ENCODE peak calls at places on chromosome 9, in nine cellular contexts. X is K562, L is H9, U is mucosa of descending colon, J is omental fat pad, T is Calu3, C is A549, O is dorsolateral prefrontal cortex, G is fibroblast of mammary gland. V is an unnamed sample.

GRCh38 chr9:82604947-82605656 is 457.8 kb downstream of the RASEF start:
- DNase-seq in X (no peak), L (no peak), U (no peak), J (no peak), T (no peak), C (no peak), O (no peak), G (no peak), V (no peak)

GRCh38 chr9:14066815-14067214 is 247.1 kb downstream of the NFIB start:
- DNase-seq in X (no peak), L (no peak), U (no peak), J (no peak), T (no peak), C (no peak), O (no peak), G (no peak), V (no peak)

GRCh38 chr9:133715866-133716563 is 22.1 kb downstream of the SARDH start:
- DNase-seq in X (peak), L (peak), U (no peak), J (no peak), T (no peak), C (no peak), O (no peak), G (peak), V (peak)

GRCh38 chr9:126472446-126472845 is 141.3 kb upstream of the LMX1B start:
- DNase-seq in X (no peak), L (no peak), U (no peak), J (no peak), T (no peak), C (no peak), O (no peak), G (no peak), V (no peak)

GRCh38 chr9:83020864-83021263 is 42.1 kb downstream of the RASEF start:
- DNase-seq in X (no peak), L (no peak), U (no peak), J (no peak), T (no peak), C (no peak), O (no peak), G (no peak), V (no peak)

GRCh38 chr9:80664327-80665210 is 1024.8 kb downstream of the TLE1 start:
- DNase-seq in X (no peak), L (no peak), U (no peak), J (no peak), T (no peak), C (peak), O (no peak), G (peak), V (no peak)

GRCh38 chr9:80175286-80175906 is 603.6 kb downstream of the TLE4 start:
- DNase-seq in X (peak), L (no peak), U (peak), J (no peak), T (peak), C (peak), O (no peak), G (peak), V (no peak)

GRCh38 chr9:83342731-83343130 is 195.5 kb downstream of the FRMD3 start:
- DNase-seq in X (no peak), L (no peak), U (no peak), J (no peak), T (no peak), C (no peak), O (no peak), G (no peak), V (no peak)

GRCh38 chr9:78101247-78101646 is 69.6 kb upstream of the GNAQ start:
- DNase-seq in X (no peak), L (no peak), U (no peak), J (no peak), T (no peak), C (no peak), O (no peak), G (no peak), V (no peak)

GRCh38 chr9:135732569-135733257 is 30.7 kb downstream of the KCNT1 start:
- DNase-seq in X (no peak), L (no peak), U (no peak), J (no peak), T (no peak), C (no peak), O (no peak), G (no peak), V (no peak)

GRCh38 chr9:135474915-135475314 is 4.7 kb upstream of the PPP1R26 start:
- DNase-seq in X (peak), L (peak), U (peak), J (no peak), T (no peak), C (peak), O (peak), G (no peak), V (peak)

GRCh38 chr9:86966852-86967511 is 19.7 kb upstream of the GAS1 start:
- DNase-seq in X (no peak), L (no peak), U (no peak), J (no peak), T (no peak), C (no peak), O (no peak), G (peak), V (no peak)

GRCh38 chr9:120477534-120478001 is 102.4 kb downstream of the CDK5RAP2 start:
- DNase-seq in X (peak), L (peak), U (peak), J (peak), T (peak), C (peak), O (peak), G (peak), V (peak)

GRCh38 chr9:5554254-5554653 is 43.9 kb downstream of the PDCD1LG2 start:
- DNase-seq in X (no peak), L (no peak), U (no peak), J (no peak), T (no peak), C (no peak), O (no peak), G (no peak), V (no peak)

GRCh38 chr9:130118841-130119520 is 53.2 kb upstream of the NCS1 start:
- DNase-seq in X (no peak), L (peak), U (no peak), J (no peak), T (no peak), C (no peak), O (no peak), G (peak), V (no peak)

GRCh38 chr9:127778280-127779135 is at the start of gene SH2D3C:
- DNase-seq in X (peak), L (no peak), U (peak), J (no peak), T (no peak), C (no peak), O (no peak), G (peak), V (no peak)

GRCh38 chr9:101737705-101738565 is 512 bp downstream of the GRIN3A start:
- DNase-seq in X (no peak), L (peak), U (peak), J (no peak), T (peak), C (peak), O (no peak), G (no peak), V (peak)

GRCh38 chr9:90105793-90106192 is 501.0 kb downstream of the GADD45G start:
- DNase-seq in X (no peak), L (no peak), U (no peak), J (no peak), T (no peak), C (no peak), O (no peak), G (no peak), V (no peak)

GRCh38 chr9:128115187-128116103 is 12.1 kb downstream of the PTGES2 start:
- DNase-seq in X (peak), L (no peak), U (peak), J (no peak), T (peak), C (no peak), O (no peak), G (no peak), V (no peak)

GRCh38 chr9:33032292-33032691 is 7.2 kb downstream of the DNAJA1 start:
- DNase-seq in X (no peak), L (no peak), U (no peak), J (no peak), T (no peak), C (no peak), O (no peak), G (no peak), V (no peak)

GRCh38 chr9:136342191-136343120 is 15.1 kb downstream of the GPSM1 start:
- DNase-seq in X (peak), L (peak), U (peak), J (peak), T (peak), C (no peak), O (peak), G (peak), V (peak)

GRCh38 chr9:84139296-84140100 is 158.9 kb downstream of the RMI1 start:
- DNase-seq in X (no peak), L (no peak), U (peak), J (no peak), T (no peak), C (no peak), O (no peak), G (peak), V (no peak)

GRCh38 chr9:16640649-16641048 is 229.8 kb downstream of the BNC2 start:
- DNase-seq in X (no peak), L (no peak), U (no peak), J (no peak), T (no peak), C (no peak), O (no peak), G (no peak), V (no peak)

GRCh38 chr9:124373386-124373785 is 41.9 kb downstream of the PSMB7 start:
- DNase-seq in X (no peak), L (no peak), U (no peak), J (no peak), T (no peak), C (no peak), O (no peak), G (no peak), V (no peak)

GRCh38 chr9:127931092-127931881 is 710 bp upstream of the PIP5KL1 start:
- DNase-seq in X (peak), L (peak), U (no peak), J (no peak), T (no peak), C (peak), O (no peak), G (peak), V (no peak)

GRCh38 chr9:113370806-113371325 is 5.9 kb downstream of the HDHD3 start:
- DNase-seq in X (no peak), L (no peak), U (no peak), J (no peak), T (no peak), C (no peak), O (no peak), G (no peak), V (no peak)

GRCh38 chr9:14511452-14511851 is 181.8 kb downstream of the ZDHHC21 start:
- DNase-seq in X (no peak), L (no peak), U (no peak), J (no peak), T (no peak), C (no peak), O (no peak), G (peak), V (no peak)

GRCh38 chr9:15113288-15113687 is 193.7 kb downstream of the TTC39B start:
- DNase-seq in X (no peak), L (no peak), U (no peak), J (no peak), T (no peak), C (no peak), O (no peak), G (no peak), V (no peak)

GRCh38 chr9:69030851-69031645 is 4.5 kb upstream of the FXN start:
- DNase-seq in X (no peak), L (no peak), U (no peak), J (no peak), T (no peak), C (no peak), O (no peak), G (peak), V (no peak)

GRCh38 chr9:138046641-138047301 is 169.2 kb downstream of the CACNA1B start:
- DNase-seq in X (no peak), L (no peak), U (no peak), J (no peak), T (no peak), C (no peak), O (no peak), G (no peak), V (no peak)

GRCh38 chr9:86557063-86557766 is 203.0 kb upstream of the TUT7 start:
- DNase-seq in X (no peak), L (no peak), U (no peak), J (no peak), T (no peak), C (no peak), O (no peak), G (peak), V (no peak)

GRCh38 chr9:20611751-20612287 is 10.5 kb downstream of the MLLT3 start:
- DNase-seq in X (no peak), L (no peak), U (no peak), J (no peak), T (no peak), C (peak), O (no peak), G (peak), V (no peak)

GRCh38 chr9:77978086-77978781 is 53.4 kb downstream of the GNAQ start:
- DNase-seq in X (no peak), L (no peak), U (no peak), J (no peak), T (no peak), C (no peak), O (no peak), G (no peak), V (no peak)

GRCh38 chr9:36204906-36205547 is 14.3 kb downstream of the CLTA start:
- DNase-seq in X (no peak), L (peak), U (no peak), J (no peak), T (peak), C (peak), O (no peak), G (no peak), V (peak)
- TF ChIP-seq CTCF in X (peak), L (peak), U (no peak), J (no peak), T (no peak), C (peak), O (peak), G (peak), V (peak)

GRCh38 chr9:131954299-131954698 is 125.4 kb downstream of the MED27 start:
- DNase-seq in X (no peak), L (no peak), U (peak), J (no peak), T (peak), C (no peak), O (no peak), G (no peak), V (no peak)
- TF ChIP-seq CTCF in X (peak), L (peak), U (no peak), J (no peak), T (no peak), C (peak), O (peak), G (peak), V (no peak)

GRCh38 chr9:22529426-22530199 is 83.0 kb downstream of the DMRTA1 start:
- DNase-seq in X (no peak), L (no peak), U (no peak), J (no peak), T (no peak), C (no peak), O (no peak), G (peak), V (no peak)

DNA sequence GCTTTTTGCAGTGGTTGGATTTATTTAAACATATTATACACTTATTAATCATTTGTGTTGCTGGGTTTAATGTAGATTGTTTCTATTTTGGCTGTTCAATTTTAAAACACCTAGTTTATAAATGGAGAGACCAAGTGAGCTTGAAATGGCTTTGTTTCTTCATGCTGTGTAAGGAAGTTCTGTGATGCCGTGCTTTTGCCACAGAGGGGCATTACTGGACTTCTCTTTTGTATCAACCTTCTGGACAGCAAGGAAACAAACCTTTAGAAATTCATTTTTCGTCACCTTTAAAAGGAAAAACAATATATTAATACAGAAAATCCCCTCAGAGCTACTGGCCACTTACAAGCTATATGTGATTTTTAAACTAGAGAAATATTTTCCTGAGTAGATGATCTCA is 81.9 kb downstream of the DMRTA1 start:
- DNase-seq in X (no peak), L (no peak), U (no peak), J (no peak), T (no peak), C (no peak), O (no peak), G (peak), V (no peak)
- TF ChIP-seq CTCF in X (no peak), L (peak), U (no peak), J (no peak), T (no peak), C (peak), O (peak), G (peak), V (no peak)

GRCh38 chr9:111037744-111038335 is 430 bp downstream of the LPAR1 start:
- DNase-seq in X (no peak), L (peak), U (peak), J (no peak), T (peak), C (no peak), O (peak), G (peak), V (peak)
- TF ChIP-seq CTCF in X (no peak), L (peak), U (no peak), J (no peak), T (no peak), C (peak), O (no peak), G (no peak), V (peak)

GRCh38 chr9:7325980-7326379 is 473.6 kb downstream of the DMAC1 start:
- DNase-seq in X (no peak), L (no peak), U (no peak), J (no peak), T (no peak), C (no peak), O (no peak), G (no peak), V (no peak)
- TF ChIP-seq CTCF in X (no peak), L (no peak), U (no peak), J (no peak), T (no peak), C (no peak), O (no peak), G (no peak), V (no peak)

V was measured in endothelial cell.